ENCODE peak calls at places on chromosome 19, in seven cellular contexts. One of them, this sample, is unnamed.

GRCh38 chr19:30556230-30556711 is 184.1 kb downstream of the ZNF536 start:
- DNase-seq in body of pancreas: no peak
- DNase-seq in breast epithelium: no peak
- DNase-seq in cardiac muscle cell: no peak
- DNase-seq in Caco-2: no peak
- DNase-seq in transverse colon: no peak
- DNase-seq in brain microvascular endothelial cell: no peak
- DNase-seq in this sample: no peak

GRCh38 chr19:32287811-32288227 is 57.6 kb upstream of the ZNF507 start:
- DNase-seq in transverse colon: peak; percentile 74
- DNase-seq in cardiac muscle cell: peak; percentile 91
- DNase-seq in breast epithelium: no peak
- DNase-seq in body of pancreas: peak; percentile 51
- DNase-seq in brain microvascular endothelial cell: peak; percentile 68
- DNase-seq in Caco-2: peak; percentile 62
- DNase-seq in this sample: no peak

GRCh38 chr19:57302020-57302465 is 18.2 kb upstream of the ZNF543 start:
- DNase-seq in body of pancreas: no peak
- DNase-seq in Caco-2: no peak
- DNase-seq in brain microvascular endothelial cell: peak; percentile 93
- DNase-seq in breast epithelium: no peak
- DNase-seq in transverse colon: no peak
- DNase-seq in cardiac muscle cell: peak; percentile 97
- DNase-seq in this sample: no peak

GRCh38 chr19:24033308-24033961 is 53.6 kb upstream of the ZNF254 start:
- DNase-seq in cardiac muscle cell: peak; percentile 95
- DNase-seq in transverse colon: peak; percentile 88
- DNase-seq in brain microvascular endothelial cell: peak; percentile 94
- DNase-seq in breast epithelium: peak; percentile 84
- DNase-seq in Caco-2: peak; percentile 87
- DNase-seq in body of pancreas: peak; percentile 85
- DNase-seq in this sample: peak; percentile 65

GRCh38 chr19:30669329-30670010 is 297.3 kb downstream of the ZNF536 start:
- DNase-seq in Caco-2: peak; percentile 67
- DNase-seq in transverse colon: peak; percentile 52
- DNase-seq in breast epithelium: peak; percentile 70
- DNase-seq in body of pancreas: peak; percentile 77
- DNase-seq in brain microvascular endothelial cell: peak; percentile 29
- DNase-seq in cardiac muscle cell: peak; percentile 43
- DNase-seq in this sample: no peak

GRCh38 chr19:51129716-51130115 is 5.0 kb downstream of the SIGLEC9 start:
- DNase-seq in cardiac muscle cell: no peak
- DNase-seq in brain microvascular endothelial cell: no peak
- DNase-seq in breast epithelium: no peak
- DNase-seq in body of pancreas: no peak
- DNase-seq in transverse colon: no peak
- DNase-seq in Caco-2: no peak
- DNase-seq in this sample: no peak

GRCh38 chr19:49331616-49332055 is 3.6 kb upstream of the CD37 start:
- DNase-seq in body of pancreas: peak; percentile 26
- DNase-seq in brain microvascular endothelial cell: peak; percentile 54
- DNase-seq in Caco-2: peak; percentile 58
- DNase-seq in cardiac muscle cell: peak; percentile 69
- DNase-seq in breast epithelium: no peak
- DNase-seq in transverse colon: no peak
- DNase-seq in this sample: peak; percentile 72

GRCh38 chr19:33469171-33470039 is 52.2 kb downstream of the PEPD start:
- DNase-seq in Caco-2: no peak
- DNase-seq in cardiac muscle cell: no peak
- DNase-seq in brain microvascular endothelial cell: no peak
- DNase-seq in breast epithelium: peak; percentile 42
- DNase-seq in transverse colon: no peak
- DNase-seq in body of pancreas: no peak
- DNase-seq in this sample: no peak

GRCh38 chr19:15612342-15612741 is 2.7 kb upstream of the CYP4F8 start:
- DNase-seq in Caco-2: no peak
- DNase-seq in breast epithelium: no peak
- DNase-seq in brain microvascular endothelial cell: no peak
- DNase-seq in transverse colon: no peak
- DNase-seq in cardiac muscle cell: no peak
- DNase-seq in body of pancreas: no peak
- DNase-seq in this sample: no peak

GRCh38 chr19:49749055-49749716 is 13.9 kb downstream of the TSKS start:
- DNase-seq in body of pancreas: no peak
- DNase-seq in breast epithelium: no peak
- DNase-seq in cardiac muscle cell: peak; percentile 34
- DNase-seq in transverse colon: no peak
- DNase-seq in Caco-2: no peak
- DNase-seq in brain microvascular endothelial cell: no peak
- DNase-seq in this sample: no peak

GRCh38 chr19:610801-611505 is 21.3 kb downstream of the HCN2 start:
- DNase-seq in cardiac muscle cell: peak; percentile 95
- DNase-seq in Caco-2: no peak
- DNase-seq in transverse colon: peak; percentile 54
- DNase-seq in brain microvascular endothelial cell: peak; percentile 92
- DNase-seq in body of pancreas: no peak
- DNase-seq in breast epithelium: no peak
- DNase-seq in this sample: no peak

GRCh38 chr19:46697142-46697960 is 19.6 kb downstream of the PRKD2 start:
- DNase-seq in brain microvascular endothelial cell: peak; percentile 73
- DNase-seq in breast epithelium: no peak
- DNase-seq in transverse colon: peak; percentile 96
- DNase-seq in body of pancreas: peak; percentile 85
- DNase-seq in Caco-2: peak; percentile 51
- DNase-seq in cardiac muscle cell: peak; percentile 82
- DNase-seq in this sample: peak; percentile 29

GRCh38 chr19:46023311-46023779 is 492 bp upstream of the PGLYRP1 start:
- DNase-seq in breast epithelium: no peak
- DNase-seq in cardiac muscle cell: no peak
- DNase-seq in transverse colon: no peak
- DNase-seq in body of pancreas: no peak
- DNase-seq in Caco-2: no peak
- DNase-seq in brain microvascular endothelial cell: no peak
- DNase-seq in this sample: no peak

GRCh38 chr19:33447336-33448158 is 74.0 kb downstream of the CEBPG start:
- DNase-seq in breast epithelium: peak; percentile 31
- DNase-seq in Caco-2: no peak
- DNase-seq in cardiac muscle cell: no peak
- DNase-seq in brain microvascular endothelial cell: no peak
- DNase-seq in body of pancreas: no peak
- DNase-seq in transverse colon: no peak
- DNase-seq in this sample: no peak

GRCh38 chr19:16247353-16248182 is 49.9 kb downstream of the AP1M1 start:
- DNase-seq in body of pancreas: peak; percentile 86
- DNase-seq in brain microvascular endothelial cell: peak; percentile 70
- DNase-seq in breast epithelium: peak; percentile 85
- DNase-seq in transverse colon: peak; percentile 87
- DNase-seq in cardiac muscle cell: peak; percentile 84
- DNase-seq in Caco-2: peak; percentile 90
- DNase-seq in this sample: peak; percentile 26

GRCh38 chr19:31109626-31110025 is 239.6 kb downstream of the TSHZ3 start:
- DNase-seq in brain microvascular endothelial cell: no peak
- DNase-seq in body of pancreas: no peak
- DNase-seq in breast epithelium: no peak
- DNase-seq in Caco-2: no peak
- DNase-seq in cardiac muscle cell: no peak
- DNase-seq in transverse colon: no peak
- DNase-seq in this sample: no peak

GRCh38 chr19:51586103-51586728 is 15.1 kb downstream of the ZNF175 start:
- DNase-seq in transverse colon: no peak
- DNase-seq in cardiac muscle cell: no peak
- DNase-seq in brain microvascular endothelial cell: no peak
- DNase-seq in body of pancreas: no peak
- DNase-seq in breast epithelium: no peak
- DNase-seq in Caco-2: no peak
- DNase-seq in this sample: no peak

GRCh38 chr19:50909240-50910070 is 1.7 kb downstream of the KLK4 start:
- DNase-seq in body of pancreas: peak; percentile 43
- DNase-seq in transverse colon: peak; percentile 84
- DNase-seq in Caco-2: peak; percentile 42
- DNase-seq in breast epithelium: no peak
- DNase-seq in cardiac muscle cell: peak; percentile 50
- DNase-seq in brain microvascular endothelial cell: peak; percentile 43
- DNase-seq in this sample: no peak

GRCh38 chr19:32066056-32066455 is 279.4 kb upstream of the ZNF507 start:
- DNase-seq in brain microvascular endothelial cell: no peak
- DNase-seq in transverse colon: no peak
- DNase-seq in body of pancreas: no peak
- DNase-seq in Caco-2: no peak
- DNase-seq in cardiac muscle cell: no peak
- DNase-seq in breast epithelium: no peak
- DNase-seq in this sample: no peak

GRCh38 chr19:17933414-17934129 is 757 bp downstream of the CCDC124 start:
- DNase-seq in Caco-2: no peak
- DNase-seq in body of pancreas: no peak
- DNase-seq in transverse colon: no peak
- DNase-seq in brain microvascular endothelial cell: peak; percentile 12
- DNase-seq in cardiac muscle cell: peak; percentile 20
- DNase-seq in breast epithelium: no peak
- DNase-seq in this sample: no peak

GRCh38 chr19:42634409-42635232 is 39.9 kb upstream of the CEACAM8 start:
- DNase-seq in Caco-2: peak; percentile 69
- DNase-seq in body of pancreas: peak; percentile 51
- DNase-seq in cardiac muscle cell: peak; percentile 43
- DNase-seq in transverse colon: peak; percentile 12
- DNase-seq in breast epithelium: no peak
- DNase-seq in brain microvascular endothelial cell: peak; percentile 25
- DNase-seq in this sample: no peak

GRCh38 chr19:14614099-14614412 is 31.2 kb downstream of the CLEC17A start:
- DNase-seq in cardiac muscle cell: no peak
- DNase-seq in Caco-2: no peak
- DNase-seq in transverse colon: no peak
- DNase-seq in brain microvascular endothelial cell: no peak
- DNase-seq in body of pancreas: no peak
- DNase-seq in breast epithelium: no peak
- DNase-seq in this sample: no peak

GRCh38 chr19:13260883-13261653 is 110.9 kb downstream of the IER2 start:
- DNase-seq in brain microvascular endothelial cell: peak; percentile 89
- DNase-seq in breast epithelium: no peak
- DNase-seq in Caco-2: no peak
- DNase-seq in cardiac muscle cell: peak; percentile 55
- DNase-seq in body of pancreas: no peak
- DNase-seq in transverse colon: no peak
- DNase-seq in this sample: peak; percentile 63

GRCh38 chr19:43439183-43440063 is 24.7 kb downstream of the TEX101 start:
- DNase-seq in brain microvascular endothelial cell: no peak
- DNase-seq in body of pancreas: no peak
- DNase-seq in Caco-2: no peak
- DNase-seq in transverse colon: no peak
- DNase-seq in breast epithelium: no peak
- DNase-seq in cardiac muscle cell: peak; percentile 28
- DNase-seq in this sample: no peak

GRCh38 chr19:53813996-53814395 is 10.1 kb downstream of the NLRP12 start:
- DNase-seq in transverse colon: no peak
- DNase-seq in Caco-2: no peak
- DNase-seq in breast epithelium: no peak
- DNase-seq in body of pancreas: no peak
- DNase-seq in cardiac muscle cell: peak; percentile 14
- DNase-seq in brain microvascular endothelial cell: no peak
- DNase-seq in this sample: no peak

GRCh38 chr19:40191836-40192646 is 815 bp downstream of the MAP3K10 start:
- DNase-seq in cardiac muscle cell: peak; percentile 36
- DNase-seq in breast epithelium: no peak
- DNase-seq in body of pancreas: peak; percentile 36
- DNase-seq in brain microvascular endothelial cell: no peak
- DNase-seq in Caco-2: peak; percentile 47
- DNase-seq in transverse colon: peak; percentile 37
- DNase-seq in this sample: no peak

GRCh38 chr19:35009424-35010415 is 9.6 kb downstream of the GRAMD1A start:
- DNase-seq in cardiac muscle cell: no peak
- DNase-seq in Caco-2: no peak
- DNase-seq in body of pancreas: no peak
- DNase-seq in breast epithelium: no peak
- DNase-seq in brain microvascular endothelial cell: no peak
- DNase-seq in transverse colon: no peak
- DNase-seq in this sample: no peak
- TF ChIP-seq CTCF in cardiac muscle cell: no peak
- TF ChIP-seq CTCF in Caco-2: no peak
- TF ChIP-seq CTCF in body of pancreas: no peak
- TF ChIP-seq CTCF in breast epithelium: no peak
- TF ChIP-seq CTCF in brain microvascular endothelial cell: no peak
- TF ChIP-seq CTCF in transverse colon: no peak
- TF ChIP-seq CTCF in this sample: no peak

DNA sequence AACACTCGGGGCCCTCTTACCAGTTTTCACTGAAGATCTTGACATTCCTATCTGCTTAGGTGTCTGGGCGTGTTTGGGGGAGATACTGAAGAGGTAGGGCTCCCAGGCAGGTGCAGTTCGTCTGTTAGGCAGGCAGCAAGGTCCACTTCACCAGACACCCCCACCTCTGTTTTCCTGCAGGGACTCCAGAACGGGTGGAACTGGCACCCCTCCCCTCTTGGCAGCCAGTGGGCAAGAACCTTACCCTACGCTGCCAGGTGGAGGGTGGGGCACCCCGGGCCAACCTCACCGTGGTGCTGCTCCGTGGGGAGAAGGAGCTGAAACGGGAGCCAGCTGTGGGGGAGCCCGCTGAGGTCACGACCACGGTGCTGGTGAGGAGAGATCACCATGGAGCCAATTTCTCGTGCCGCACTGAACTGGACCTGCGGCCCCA is 3.4 kb upstream of the ICAM4 start:
- DNase-seq in brain microvascular endothelial cell: no peak
- DNase-seq in breast epithelium: no peak
- DNase-seq in Caco-2: peak; percentile 56
- DNase-seq in body of pancreas: no peak
- DNase-seq in transverse colon: no peak
- DNase-seq in cardiac muscle cell: no peak
- DNase-seq in this sample: no peak
- H3K4me3 ChIP-seq in brain microvascular endothelial cell: no peak overlapping the region
- H3K4me3 ChIP-seq in breast epithelium: no peak overlapping the region
- H3K4me3 ChIP-seq in Caco-2: no peak overlapping the region
- H3K4me3 ChIP-seq in body of pancreas: no peak overlapping the region
- H3K4me3 ChIP-seq in transverse colon: no peak overlapping the region
- H3K4me3 ChIP-seq in cardiac muscle cell: no peak overlapping the region
- H3K4me3 ChIP-seq in this sample: no peak overlapping the region

DNA sequence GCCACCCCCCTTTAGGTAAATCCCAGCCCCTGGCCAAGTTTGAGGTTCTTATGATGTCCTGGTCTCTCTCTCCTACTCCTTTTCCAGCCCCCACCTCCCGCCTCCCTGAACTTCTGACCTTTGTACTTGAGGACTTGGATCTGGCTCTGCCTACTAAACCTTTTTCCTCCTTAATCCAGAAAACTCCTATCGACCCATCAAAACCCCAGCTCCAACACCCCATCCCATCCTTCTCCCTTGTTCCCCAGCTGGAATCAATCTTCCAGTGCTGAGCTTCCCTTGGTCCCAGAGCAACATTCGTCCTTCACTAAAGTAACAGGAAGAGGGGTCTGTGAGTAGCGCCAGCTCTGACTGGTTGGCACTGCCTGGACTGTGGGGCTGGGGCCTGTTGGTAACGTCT is 17.3 kb upstream of the UQCR11 start:
- DNase-seq in body of pancreas: no peak
- DNase-seq in Caco-2: no peak
- DNase-seq in cardiac muscle cell: no peak
- DNase-seq in breast epithelium: no peak
- DNase-seq in transverse colon: no peak
- DNase-seq in brain microvascular endothelial cell: no peak
- DNase-seq in this sample: no peak
- H3K36me3 ChIP-seq in body of pancreas: peaks cover 3% of the 10 kb centered on the region
- H3K36me3 ChIP-seq in Caco-2: peaks cover 2% of the 10 kb centered on the region
- H3K36me3 ChIP-seq in cardiac muscle cell: peaks cover 11% of the 10 kb centered on the region
- H3K36me3 ChIP-seq in breast epithelium: no peaks in the 10 kb centered on the region
- H3K36me3 ChIP-seq in transverse colon: no peaks in the 10 kb centered on the region
- H3K36me3 ChIP-seq in brain microvascular endothelial cell: peaks cover 53% of the 10 kb centered on the region
- H3K36me3 ChIP-seq in this sample: peaks cover 6% of the 10 kb centered on the region

GRCh38 chr19:38270587-38271167 is 6.3 kb downstream of the SPINT2 start:
- DNase-seq in brain microvascular endothelial cell: peak; percentile 52
- DNase-seq in breast epithelium: no peak
- DNase-seq in Caco-2: no peak
- DNase-seq in body of pancreas: no peak
- DNase-seq in transverse colon: no peak
- DNase-seq in cardiac muscle cell: no peak
- DNase-seq in this sample: no peak
- TF ChIP-seq CTCF in brain microvascular endothelial cell: no peak
- TF ChIP-seq CTCF in breast epithelium: no peak
- TF ChIP-seq CTCF in Caco-2: no peak
- TF ChIP-seq CTCF in body of pancreas: no peak
- TF ChIP-seq CTCF in transverse colon: no peak
- TF ChIP-seq CTCF in cardiac muscle cell: no peak
- TF ChIP-seq CTCF in this sample: no peak